ENCODE peak calls at places on chromosomes 1 and 21, in four cellular contexts. One of them, this sample, is unnamed.

GRCh38 chr1:92934395-92935378 is 26.6 kb downstream of the DIPK1A start:
- DNase-seq in BJ: peak; percentile 53
- DNase-seq in cardiac muscle cell: peak; percentile 97
- DNase-seq in GM23338: no peak
- DNase-seq in this sample: no peak

GRCh38 chr1:213783898-213784297 is 203.9 kb upstream of the PROX1 start:
- DNase-seq in GM23338: no peak
- DNase-seq in cardiac muscle cell: no peak
- DNase-seq in BJ: no peak
- DNase-seq in this sample: no peak

GRCh38 chr21:44458971-44459711 is 3.8 kb downstream of the LRRC3 start:
- DNase-seq in BJ: no peak
- DNase-seq in GM23338: no peak
- DNase-seq in cardiac muscle cell: no peak
- DNase-seq in this sample: no peak

GRCh38 chr1:51543877-51544276 is 24.8 kb upstream of the EPS15 start:
- DNase-seq in BJ: no peak
- DNase-seq in cardiac muscle cell: no peak
- DNase-seq in GM23338: no peak
- DNase-seq in this sample: no peak

GRCh38 chr21:26165331-26165730 is 5.2 kb downstream of the APP start:
- DNase-seq in BJ: no peak
- DNase-seq in cardiac muscle cell: no peak
- DNase-seq in GM23338: no peak
- DNase-seq in this sample: no peak

GRCh38 chr1:94736073-94736472 is 84.1 kb upstream of the SLC44A3 start:
- DNase-seq in cardiac muscle cell: no peak
- DNase-seq in BJ: no peak
- DNase-seq in GM23338: no peak
- DNase-seq in this sample: no peak

GRCh38 chr1:164695956-164696665 is 137.1 kb downstream of the PBX1 start:
- DNase-seq in BJ: no peak
- DNase-seq in GM23338: no peak
- DNase-seq in cardiac muscle cell: no peak
- DNase-seq in this sample: no peak

GRCh38 chr1:219927298-219927955 is 930 bp downstream of the SLC30A10 start:
- DNase-seq in BJ: no peak
- DNase-seq in cardiac muscle cell: no peak
- DNase-seq in GM23338: no peak
- DNase-seq in this sample: no peak

GRCh38 chr1:96660503-96660902 is 61.1 kb upstream of the PTBP2 start:
- DNase-seq in BJ: no peak
- DNase-seq in cardiac muscle cell: peak; percentile 53
- DNase-seq in GM23338: no peak
- DNase-seq in this sample: no peak

GRCh38 chr1:244335456-244335855 is 116.3 kb downstream of the ADSS2 start:
- DNase-seq in BJ: no peak
- DNase-seq in cardiac muscle cell: no peak
- DNase-seq in GM23338: no peak
- DNase-seq in this sample: no peak

GRCh38 chr1:43383449-43383848 is 6.2 kb downstream of the MED8 start:
- DNase-seq in GM23338: no peak
- DNase-seq in BJ: no peak
- DNase-seq in cardiac muscle cell: no peak
- DNase-seq in this sample: no peak

GRCh38 chr1:214899908-214900470 is 182.5 kb upstream of the KCNK2 start:
- DNase-seq in cardiac muscle cell: no peak
- DNase-seq in GM23338: peak; percentile 28
- DNase-seq in BJ: no peak
- DNase-seq in this sample: no peak

GRCh38 chr1:198265073-198265661 is 108.4 kb downstream of the NEK7 start:
- DNase-seq in GM23338: peak; percentile 22
- DNase-seq in cardiac muscle cell: peak; percentile 79
- DNase-seq in BJ: no peak
- DNase-seq in this sample: no peak

GRCh38 chr1:204410764-204411450 is 710 bp downstream of the PPP1R15B start:
- DNase-seq in cardiac muscle cell: peak; percentile 61
- DNase-seq in GM23338: peak; percentile 60
- DNase-seq in BJ: no peak
- DNase-seq in this sample: peak; percentile 25

GRCh38 chr1:44377925-44378784 is 23.1 kb upstream of the ERI3 start:
- DNase-seq in GM23338: peak; percentile 95
- DNase-seq in cardiac muscle cell: peak; percentile 75
- DNase-seq in BJ: no peak
- DNase-seq in this sample: no peak

GRCh38 chr1:64062941-64063581 is 140.4 kb upstream of the UBE2U start:
- DNase-seq in BJ: no peak
- DNase-seq in cardiac muscle cell: peak; percentile 70
- DNase-seq in GM23338: no peak
- DNase-seq in this sample: no peak

DNA sequence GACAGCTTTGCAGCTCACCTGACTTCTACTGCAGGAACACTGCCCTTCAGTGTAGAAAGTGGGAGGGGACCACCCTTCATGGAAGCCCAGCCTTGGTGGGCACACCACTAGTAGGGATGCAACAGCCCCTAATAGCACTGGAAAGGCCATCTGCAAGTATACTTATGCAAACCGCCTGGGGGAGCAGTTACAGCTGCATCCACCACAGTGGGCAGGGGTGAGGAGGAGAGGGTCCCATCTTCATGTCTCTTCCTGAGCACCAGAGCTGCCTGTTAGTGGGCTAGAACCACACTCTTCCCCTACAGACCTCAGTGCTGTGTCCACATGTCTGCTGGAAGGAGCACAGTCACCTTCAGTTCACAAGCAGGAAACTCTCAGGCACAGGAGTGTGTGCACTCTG is 66.2 kb upstream of the LHX8 start:
- DNase-seq in cardiac muscle cell: no peak
- DNase-seq in GM23338: peak; percentile 56
- DNase-seq in BJ: no peak
- DNase-seq in this sample: no peak
- TF ChIP-seq CTCF in cardiac muscle cell: no peak
- TF ChIP-seq CTCF in GM23338: no peak
- TF ChIP-seq CTCF in BJ: no peak
- TF ChIP-seq CTCF in this sample: no peak

DNA sequence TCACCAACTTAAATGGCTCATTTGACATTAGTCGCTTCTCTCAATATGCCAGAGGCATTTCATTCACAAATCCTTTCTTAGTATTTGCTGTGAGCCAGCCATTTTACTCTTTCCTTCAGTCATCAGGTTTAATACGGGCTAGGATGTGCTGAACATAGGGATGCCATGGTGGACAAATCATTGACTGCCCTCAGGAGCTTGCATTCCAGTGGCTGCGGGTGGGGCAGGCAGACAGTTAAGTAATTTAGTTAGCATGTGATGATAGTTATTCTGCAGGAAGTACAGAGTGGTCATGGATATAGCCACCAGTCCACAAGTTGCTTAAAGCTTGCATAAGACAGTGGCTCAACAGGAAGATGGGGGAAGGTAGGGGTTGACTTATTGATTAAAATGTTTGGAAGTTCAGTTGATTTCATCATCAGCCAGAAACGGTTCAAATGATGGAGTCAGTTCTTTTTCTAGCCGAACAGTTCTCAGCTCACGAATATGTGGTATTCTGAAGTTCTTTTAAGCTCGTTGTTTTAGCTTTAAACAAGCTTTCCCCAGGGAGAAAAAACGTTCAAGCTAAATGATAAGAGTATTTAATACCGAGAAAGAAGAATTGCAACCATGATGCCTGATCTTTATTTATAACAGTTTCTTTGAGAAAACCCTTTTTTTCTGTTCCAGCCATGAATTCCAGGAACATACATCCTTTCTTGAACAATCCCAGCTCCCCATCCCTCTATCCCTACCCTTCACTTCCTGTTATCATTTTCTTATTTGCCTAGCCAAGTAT is 1.4 kb downstream of the SLC22A15 start:
- DNase-seq in cardiac muscle cell: peak; percentile 84
- DNase-seq in GM23338: peak; percentile 16
- DNase-seq in BJ: peak; percentile 83
- DNase-seq in this sample: no peak
- H3K4me3 ChIP-seq in cardiac muscle cell: no peak overlapping the region
- H3K4me3 ChIP-seq in GM23338: peak overlapping the region; percentile 63
- H3K4me3 ChIP-seq in BJ: peak overlapping the region; percentile 57
- H3K4me3 ChIP-seq in this sample: no peak overlapping the region

GRCh38 chr1:15328245-15328784 is 81.3 kb downstream of the FHAD1 start:
- DNase-seq in cardiac muscle cell: no peak
- DNase-seq in BJ: no peak
- DNase-seq in GM23338: no peak
- DNase-seq in this sample: no peak

GRCh38 chr1:15330028-15330427 is 79.7 kb upstream of the EFHD2 start:
- DNase-seq in GM23338: no peak
- DNase-seq in BJ: no peak
- DNase-seq in cardiac muscle cell: no peak
- DNase-seq in this sample: no peak

GRCh38 chr1:15326691-15327530 is 79.9 kb downstream of the FHAD1 start:
- DNase-seq in BJ: peak; percentile 65
- DNase-seq in cardiac muscle cell: peak; percentile 40
- DNase-seq in GM23338: no peak
- DNase-seq in this sample: no peak

GRCh38 chr1:15329481-15329815 is 80.2 kb upstream of the EFHD2 start:
- DNase-seq in BJ: no peak
- DNase-seq in cardiac muscle cell: no peak
- DNase-seq in GM23338: no peak
- DNase-seq in this sample: no peak

DNA sequence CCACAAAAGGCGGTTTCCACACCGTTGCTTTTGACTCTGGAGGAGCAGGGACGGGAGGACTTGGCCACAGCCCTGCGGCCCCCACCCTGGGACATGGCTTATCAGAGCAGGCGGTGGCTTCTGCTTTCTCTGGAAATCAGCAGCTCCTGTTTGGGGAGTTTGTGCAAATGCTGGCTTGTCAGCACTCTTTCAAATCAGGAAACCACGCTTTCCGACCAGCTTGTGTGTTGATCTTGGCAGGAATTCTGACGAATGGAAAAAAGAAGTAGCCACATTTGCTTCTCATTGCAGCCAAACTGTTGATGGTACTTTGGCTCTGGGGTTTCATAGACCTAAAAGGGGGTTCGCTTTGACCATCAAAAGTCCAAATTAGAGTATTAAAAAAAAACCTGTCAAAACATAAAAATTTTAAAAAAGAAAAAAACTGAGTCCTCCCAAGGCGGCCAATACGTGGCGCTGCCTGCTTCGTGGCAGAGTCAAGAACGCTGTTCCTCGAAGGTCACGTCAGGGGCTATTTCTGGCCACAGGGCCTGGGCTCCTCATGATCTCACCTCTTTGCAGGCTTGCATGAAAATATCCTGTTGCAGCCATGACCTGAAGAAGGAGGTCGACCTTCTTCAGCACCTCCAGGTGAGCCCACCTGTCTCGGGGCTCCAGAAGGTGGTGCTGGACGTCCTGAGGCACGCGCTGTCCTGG is 80.8 kb upstream of the EFHD2 start:
- DNase-seq in GM23338: no peak
- DNase-seq in BJ: no peak
- DNase-seq in cardiac muscle cell: peak; percentile 94
- DNase-seq in this sample: no peak
- TF ChIP-seq CTCF in GM23338: no peak
- TF ChIP-seq CTCF in BJ: peak; percentile 34
- TF ChIP-seq CTCF in cardiac muscle cell: peak; percentile 51
- TF ChIP-seq CTCF in this sample: no peak

GRCh38 chr1:115073298-115074087 is 15.8 kb downstream of the TSPAN2 start:
- DNase-seq in cardiac muscle cell: no peak
- DNase-seq in BJ: no peak
- DNase-seq in GM23338: no peak
- DNase-seq in this sample: no peak
- H3K4me3 ChIP-seq in cardiac muscle cell: no peak overlapping the region
- H3K4me3 ChIP-seq in BJ: no peak overlapping the region
- H3K4me3 ChIP-seq in GM23338: no peak overlapping the region
- H3K4me3 ChIP-seq in this sample: no peak overlapping the region

GRCh38 chr21:42231761-42232160 is 12.8 kb downstream of the ABCG1 start:
- DNase-seq in cardiac muscle cell: no peak
- DNase-seq in GM23338: no peak
- DNase-seq in BJ: no peak
- DNase-seq in this sample: no peak
- TF ChIP-seq CTCF in cardiac muscle cell: no peak
- TF ChIP-seq CTCF in GM23338: no peak
- TF ChIP-seq CTCF in BJ: no peak
- TF ChIP-seq CTCF in this sample: no peak

GRCh38 chr1:21397813-21398188 is 42.1 kb upstream of the NBPF3 start:
- DNase-seq in BJ: no peak
- DNase-seq in GM23338: peak; percentile 85
- DNase-seq in cardiac muscle cell: peak; percentile 2
- DNase-seq in this sample: no peak
- H3K4me3 ChIP-seq in BJ: no peak overlapping the region
- H3K4me3 ChIP-seq in GM23338: no peak overlapping the region
- H3K4me3 ChIP-seq in cardiac muscle cell: no peak overlapping the region
- H3K4me3 ChIP-seq in this sample: no peak overlapping the region

DNA sequence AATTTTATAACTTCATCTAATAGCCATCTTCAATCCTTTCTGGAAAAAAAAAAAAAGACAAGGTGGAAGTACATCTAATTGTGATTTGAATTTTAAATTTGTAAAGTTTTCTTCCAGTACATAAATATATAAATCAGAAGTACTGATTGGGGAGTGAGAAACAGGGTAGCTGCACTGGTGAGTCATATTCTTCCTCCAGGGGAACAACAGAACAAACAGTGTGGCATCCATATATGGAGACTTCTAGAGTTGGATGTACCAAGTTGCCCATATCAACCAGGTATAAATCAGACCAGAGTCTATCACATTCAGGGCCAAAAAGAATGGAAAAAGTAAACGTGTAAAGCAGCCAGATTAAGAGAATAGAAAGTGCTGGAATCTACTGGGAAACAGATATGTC is 66.0 kb upstream of the NRIP1 start:
- DNase-seq in GM23338: no peak
- DNase-seq in cardiac muscle cell: no peak
- DNase-seq in BJ: no peak
- DNase-seq in this sample: no peak
- TF ChIP-seq CTCF in GM23338: no peak
- TF ChIP-seq CTCF in cardiac muscle cell: no peak
- TF ChIP-seq CTCF in BJ: no peak
- TF ChIP-seq CTCF in this sample: no peak

DNA sequence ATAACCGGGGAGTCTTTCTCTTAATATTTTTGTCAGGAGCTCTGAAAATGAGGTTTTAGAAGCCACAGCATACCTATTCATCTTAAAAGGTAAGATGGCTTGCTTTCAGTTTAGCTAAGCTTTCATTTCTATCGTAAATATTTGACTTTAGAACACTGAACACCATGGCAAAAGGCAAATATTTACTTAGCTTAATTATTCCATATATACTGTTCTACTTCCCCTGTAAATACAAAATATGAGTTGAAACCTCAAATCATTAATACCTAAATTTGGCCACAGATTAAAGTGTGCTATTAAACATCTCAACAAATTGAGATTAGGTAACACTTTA is 136.2 kb downstream of the RERE start:
- DNase-seq in GM23338: no peak
- DNase-seq in BJ: no peak
- DNase-seq in cardiac muscle cell: no peak
- DNase-seq in this sample: no peak
- H3K4me3 ChIP-seq in GM23338: no peak overlapping the region
- H3K4me3 ChIP-seq in BJ: no peak overlapping the region
- H3K4me3 ChIP-seq in cardiac muscle cell: no peak overlapping the region
- H3K4me3 ChIP-seq in this sample: no peak overlapping the region

This sample was measured in retinal pigment epithelial cell.